ENCODE peak calls at places on chromosomes 13 and 19, in ten cellular contexts. U, M, C, E, H, O, D, V, J and W are unnamed samples.

GRCh38 chr13:104571161-104571889 is 1505.1 kb upstream of the SLC10A2 start:
- DNase-seq in U (no peak), M (peak), C (peak), E (peak), H (peak), O (peak), D (peak), V (no peak), J (peak), W (peak)

GRCh38 chr19:48390188-48391099 is 907 bp downstream of the KDELR1 start:
- DNase-seq in U (peak), M (peak), C (peak), E (peak), H (peak), O (peak), D (peak), V (peak), J (peak), W (peak)

GRCh38 chr19:41351339-41352245 is 2.1 kb downstream of the TGFB1 start:
- DNase-seq in U (peak), M (peak), C (peak), E (peak), H (no peak), O (peak), D (peak), V (peak), J (peak), W (peak)

GRCh38 chr13:107562222-107562621 is 653.1 kb downstream of the LIG4 start:
- DNase-seq in U (no peak), M (no peak), C (no peak), E (no peak), H (no peak), O (no peak), D (no peak), V (no peak), J (no peak), W (no peak)

GRCh38 chr13:42114912-42115311 is 66.5 kb downstream of the DGKH start:
- DNase-seq in U (no peak), M (peak), C (no peak), E (no peak), H (no peak), O (no peak), D (no peak), V (no peak), J (no peak), W (no peak)

GRCh38 chr19:811007-811434 is 10.7 kb downstream of the PLPPR3 start:
- DNase-seq in U (no peak), M (no peak), C (no peak), E (no peak), H (no peak), O (no peak), D (no peak), V (no peak), J (no peak), W (no peak)

GRCh38 chr13:37473035-37473434 is 125.5 kb downstream of the POSTN start:
- DNase-seq in U (no peak), M (no peak), C (no peak), E (no peak), H (no peak), O (no peak), D (no peak), V (no peak), J (no peak), W (no peak)

GRCh38 chr13:44412341-44412935 is 38.8 kb downstream of the SERP2 start:
- DNase-seq in U (no peak), M (no peak), C (no peak), E (no peak), H (no peak), O (no peak), D (no peak), V (no peak), J (no peak), W (peak)

GRCh38 chr19:10737680-10738079 is 19.8 kb downstream of the DNM2 start:
- DNase-seq in U (no peak), M (no peak), C (no peak), E (no peak), H (no peak), O (no peak), D (no peak), V (no peak), J (no peak), W (no peak)

GRCh38 chr19:1291761-1292418 is 6.2 kb downstream of the EFNA2 start:
- DNase-seq in U (no peak), M (no peak), C (no peak), E (no peak), H (no peak), O (no peak), D (no peak), V (peak), J (no peak), W (no peak)

GRCh38 chr13:48975101-48975925 is at the start of gene FNDC3A:
- DNase-seq in U (peak), M (peak), C (peak), E (peak), H (peak), O (peak), D (peak), V (peak), J (peak), W (peak)
- TF ChIP-seq CTCF in U (no peak), M (peak), C (peak), E (no peak), H (no peak), O (peak), D (no peak), V (peak), J (peak), W (peak)

GRCh38 chr19:4580021-4580901 is 20.8 kb upstream of the SEMA6B start:
- DNase-seq in U (no peak), M (no peak), C (no peak), E (no peak), H (peak), O (no peak), D (no peak), V (no peak), J (no peak), W (no peak)
- H3K4me3 ChIP-seq in U (peak), M (no peak), C (peak), E (peak), H (peak), O (peak), D (peak), V (peak), J (no peak), W (peak)

DNA sequence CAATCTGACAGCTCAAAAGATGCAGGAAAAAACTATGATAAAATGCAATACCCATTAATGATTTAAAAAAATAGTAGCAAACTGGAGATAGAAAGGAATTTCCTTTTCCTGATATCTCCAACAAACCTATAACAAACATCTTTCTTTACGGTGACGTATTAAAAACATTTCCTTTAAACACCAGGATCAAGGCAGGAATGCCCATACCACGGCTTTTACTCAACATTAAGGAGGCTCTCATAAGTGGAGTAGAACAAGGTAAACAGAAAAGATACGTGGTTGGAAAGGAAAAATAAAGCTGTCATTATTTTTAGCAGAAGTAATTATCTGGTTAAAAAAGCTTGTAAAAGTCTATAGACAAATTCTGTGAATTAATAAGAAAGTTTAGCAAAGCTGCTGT is 61.1 kb downstream of the MIPEP start:
- DNase-seq in U (no peak), M (no peak), C (no peak), E (no peak), H (no peak), O (no peak), D (no peak), V (no peak), J (no peak), W (peak)
- TF ChIP-seq CTCF in U (no peak), M (no peak), C (no peak), E (no peak), H (no peak), O (no peak), D (no peak), V (no peak), J (no peak), W (no peak)

DNA sequence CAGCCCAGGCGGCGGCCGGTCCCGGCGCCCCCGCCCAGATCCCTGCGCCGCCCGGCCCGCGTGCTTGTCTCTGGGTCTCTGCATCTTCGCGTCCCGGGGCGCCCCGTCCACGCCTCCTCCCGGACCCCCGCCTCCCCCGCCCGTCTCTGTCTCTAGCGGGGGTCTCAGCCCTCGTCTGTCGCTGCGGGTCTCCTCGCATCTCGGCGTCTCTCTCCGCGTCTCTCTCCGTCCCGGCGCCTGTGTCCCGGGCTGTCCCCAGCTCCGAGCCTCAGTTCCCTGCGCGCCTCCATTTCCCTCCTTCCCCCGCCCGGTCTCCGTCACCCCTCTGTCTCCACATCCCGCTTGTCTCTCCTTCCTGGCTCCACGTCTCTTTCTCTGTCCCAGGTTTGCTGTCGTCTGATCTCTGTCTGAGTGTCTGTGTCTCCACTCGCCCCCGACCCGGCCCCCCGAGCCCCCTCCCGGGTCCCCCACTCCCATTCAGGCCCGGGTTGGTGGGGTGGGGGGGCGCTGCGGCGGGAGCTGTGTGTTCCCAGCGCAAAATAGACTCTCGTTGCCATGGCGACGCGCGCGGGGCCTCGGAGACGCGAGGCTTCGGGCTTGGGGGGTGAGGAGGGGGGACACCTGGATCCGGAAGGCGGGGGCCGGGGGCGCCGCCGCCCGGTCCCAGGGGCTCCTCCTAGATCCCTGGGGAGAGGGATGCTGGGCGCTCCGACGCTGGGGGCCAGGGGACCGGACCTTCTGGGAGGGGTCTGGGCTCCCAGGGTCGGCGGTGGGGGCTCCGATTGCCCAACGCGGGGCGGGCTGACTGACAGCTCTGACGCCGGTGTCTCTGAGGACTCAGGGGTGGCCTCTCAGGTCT is 8.7 kb upstream of the SHISA7 start:
- DNase-seq in U (no peak), M (no peak), C (no peak), E (no peak), H (peak), O (no peak), D (no peak), V (no peak), J (no peak), W (no peak)
- H3K4me3 ChIP-seq in U (no peak), M (no peak), C (no peak), E (no peak), H (peak), O (no peak), D (peak), V (no peak), J (no peak), W (no peak)

GRCh38 chr19:7370546-7370945 is 21.8 kb downstream of the ARHGEF18 start:
- DNase-seq in U (no peak), M (no peak), C (no peak), E (no peak), H (no peak), O (no peak), D (no peak), V (no peak), J (no peak), W (no peak)

GRCh38 chr19:7371001-7371400 is 22.3 kb downstream of the ARHGEF18 start:
- DNase-seq in U (no peak), M (no peak), C (no peak), E (peak), H (no peak), O (no peak), D (no peak), V (peak), J (no peak), W (no peak)

GRCh38 chr19:7363225-7363624 is 14.5 kb downstream of the ARHGEF18 start:
- DNase-seq in U (no peak), M (no peak), C (no peak), E (no peak), H (no peak), O (no peak), D (no peak), V (no peak), J (no peak), W (no peak)

GRCh38 chr19:7368456-7368855 is 19.7 kb downstream of the ARHGEF18 start:
- DNase-seq in U (no peak), M (no peak), C (no peak), E (peak), H (no peak), O (no peak), D (no peak), V (peak), J (no peak), W (peak)

DNA sequence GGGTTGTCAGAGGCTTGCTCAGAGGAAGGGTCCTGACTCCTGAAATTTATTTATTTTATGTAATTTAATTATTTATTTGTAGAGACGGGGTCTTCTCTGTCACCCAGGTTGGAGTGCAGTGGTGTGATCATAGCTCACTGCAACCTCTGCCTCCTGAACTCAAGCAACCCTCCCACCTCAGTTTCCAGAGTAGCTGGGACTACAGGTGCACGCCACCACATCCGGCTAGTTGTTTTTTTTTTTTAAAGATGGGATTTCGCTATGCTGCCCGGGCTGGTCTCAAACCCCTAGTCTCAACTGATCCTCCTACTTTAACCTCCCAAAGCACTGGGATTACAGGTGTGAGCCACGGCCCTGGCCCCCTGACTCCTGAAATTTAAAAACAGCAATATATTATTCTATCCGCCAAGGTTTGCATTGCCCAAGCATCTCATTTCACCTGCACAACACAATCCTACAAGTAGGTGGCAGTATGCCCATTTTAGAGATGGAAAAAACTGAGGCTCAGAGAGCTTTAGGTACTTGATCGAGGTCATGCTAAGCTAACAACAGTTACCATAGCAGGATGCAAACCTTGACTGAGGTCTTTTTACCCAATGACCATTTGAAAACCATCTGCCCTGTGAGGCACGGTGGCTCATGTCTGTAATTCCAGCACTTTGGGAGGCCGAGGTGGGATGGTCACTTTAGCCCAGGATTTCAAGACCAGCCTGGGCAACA is 18.1 kb downstream of the ARHGEF18 start:
- DNase-seq in U (no peak), M (peak), C (peak), E (no peak), H (no peak), O (peak), D (no peak), V (peak), J (peak), W (peak)
- TF ChIP-seq CTCF in U (no peak), M (peak), C (peak), E (peak), H (no peak), O (peak), D (no peak), V (peak), J (peak), W (peak)